ENCODE peak calls at places on chromosome 18, in four cellular contexts. One of them, this sample, is unnamed.

GRCh38 chr18:74819433-74820059 is 221.9 kb downstream of the ZNF407 start:
- DNase-seq in endothelial cell: peak
- DNase-seq in vagina: no peak
- DNase-seq in BJ: no peak
- DNase-seq in this sample: no peak

GRCh38 chr18:48161911-48162698 is 231.6 kb upstream of the SMAD2 start:
- DNase-seq in vagina: no peak
- DNase-seq in BJ: no peak
- DNase-seq in endothelial cell: no peak
- DNase-seq in this sample: no peak

GRCh38 chr18:25561923-25562322 is 210.0 kb upstream of the ZNF521 start:
- DNase-seq in BJ: no peak
- DNase-seq in endothelial cell: peak
- DNase-seq in vagina: no peak
- DNase-seq in this sample: no peak

GRCh38 chr18:67359868-67360838 is 156.4 kb downstream of the DSEL start:
- DNase-seq in endothelial cell: no peak
- DNase-seq in BJ: peak
- DNase-seq in vagina: no peak
- DNase-seq in this sample: no peak

GRCh38 chr18:66749030-66749429 is 145.1 kb upstream of the CDH19 start:
- DNase-seq in vagina: no peak
- DNase-seq in endothelial cell: no peak
- DNase-seq in BJ: no peak
- DNase-seq in this sample: no peak

GRCh38 chr18:44743626-44744025 is 62.9 kb downstream of the SETBP1 start:
- DNase-seq in endothelial cell: no peak
- DNase-seq in vagina: no peak
- DNase-seq in BJ: no peak
- DNase-seq in this sample: no peak

GRCh38 chr18:46156124-46156745 is 52.0 kb downstream of the HAUS1 start:
- DNase-seq in BJ: no peak
- DNase-seq in endothelial cell: no peak
- DNase-seq in vagina: no peak
- DNase-seq in this sample: no peak

GRCh38 chr18:28766027-28766426 is 589.1 kb upstream of the CDH2 start:
- DNase-seq in BJ: no peak
- DNase-seq in vagina: no peak
- DNase-seq in endothelial cell: no peak
- DNase-seq in this sample: no peak

GRCh38 chr18:21167641-21168372 is 56.2 kb upstream of the ROCK1 start:
- DNase-seq in endothelial cell: peak
- DNase-seq in BJ: no peak
- DNase-seq in vagina: no peak
- DNase-seq in this sample: no peak

GRCh38 chr18:23107718-23108117 is 27.6 kb upstream of the CABLES1 start:
- DNase-seq in endothelial cell: no peak
- DNase-seq in vagina: no peak
- DNase-seq in BJ: no peak
- DNase-seq in this sample: no peak

GRCh38 chr18:74774486-74774885 is 176.8 kb downstream of the ZNF407 start:
- DNase-seq in BJ: no peak
- DNase-seq in vagina: no peak
- DNase-seq in endothelial cell: no peak
- DNase-seq in this sample: no peak

GRCh38 chr18:5285326-5285725 is 10.2 kb downstream of the ZBTB14 start:
- DNase-seq in BJ: no peak
- DNase-seq in endothelial cell: no peak
- DNase-seq in vagina: no peak
- DNase-seq in this sample: no peak

GRCh38 chr18:12839526-12840196 is 44.4 kb downstream of the PTPN2 start:
- DNase-seq in vagina: no peak
- DNase-seq in BJ: no peak
- DNase-seq in endothelial cell: no peak
- DNase-seq in this sample: no peak

GRCh38 chr18:54004828-54005227 is 219.6 kb downstream of the MBD2 start:
- DNase-seq in vagina: no peak
- DNase-seq in endothelial cell: no peak
- DNase-seq in BJ: no peak
- DNase-seq in this sample: no peak

DNA sequence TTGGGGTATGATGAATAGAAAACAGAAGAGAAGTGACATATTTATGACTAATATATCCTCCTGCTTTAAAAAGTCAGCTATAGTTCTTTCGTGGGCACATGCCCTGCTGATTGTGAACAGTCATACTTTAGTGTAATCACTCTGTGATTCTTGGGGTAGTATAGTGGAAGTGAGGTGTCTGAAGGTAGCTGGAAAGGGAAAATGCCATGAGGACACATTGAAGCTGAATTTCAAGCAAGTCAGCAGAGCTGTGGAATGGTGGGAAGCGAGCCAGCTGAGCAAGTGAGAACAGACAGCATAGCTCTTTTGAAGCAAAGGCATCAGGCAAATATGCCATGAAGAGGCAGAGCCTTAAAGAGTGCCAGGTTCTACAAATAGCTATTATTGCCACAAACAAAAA is 20.7 kb downstream of the NETO1 start:
- DNase-seq in BJ: no peak
- DNase-seq in vagina: no peak
- DNase-seq in endothelial cell: no peak
- DNase-seq in this sample: no peak
- TF ChIP-seq CTCF in BJ: no peak
- TF ChIP-seq CTCF in vagina: no peak
- TF ChIP-seq CTCF in endothelial cell: no peak
- TF ChIP-seq CTCF in this sample: no peak

GRCh38 chr18:38868757-38869156 is 1303.2 kb upstream of the CELF4 start:
- DNase-seq in BJ: no peak
- DNase-seq in vagina: no peak
- DNase-seq in endothelial cell: no peak
- DNase-seq in this sample: no peak

GRCh38 chr18:38872342-38872741 is 1306.7 kb upstream of the CELF4 start:
- DNase-seq in vagina: no peak
- DNase-seq in BJ: no peak
- DNase-seq in endothelial cell: no peak
- DNase-seq in this sample: no peak

GRCh38 chr18:38867680-38868079 is 1302.1 kb upstream of the CELF4 start:
- DNase-seq in BJ: no peak
- DNase-seq in vagina: no peak
- DNase-seq in endothelial cell: no peak
- DNase-seq in this sample: no peak
- TF ChIP-seq CTCF in BJ: no peak
- TF ChIP-seq CTCF in vagina: no peak
- TF ChIP-seq CTCF in endothelial cell: no peak
- TF ChIP-seq CTCF in this sample: no peak

GRCh38 chr18:8937112-8937641 is 165.3 kb upstream of the NDUFV2 start:
- DNase-seq in BJ: no peak
- DNase-seq in endothelial cell: no peak
- DNase-seq in vagina: no peak
- DNase-seq in this sample: no peak
- TF ChIP-seq CTCF in BJ: no peak
- TF ChIP-seq CTCF in endothelial cell: no peak
- TF ChIP-seq CTCF in vagina: no peak
- TF ChIP-seq CTCF in this sample: no peak

DNA sequence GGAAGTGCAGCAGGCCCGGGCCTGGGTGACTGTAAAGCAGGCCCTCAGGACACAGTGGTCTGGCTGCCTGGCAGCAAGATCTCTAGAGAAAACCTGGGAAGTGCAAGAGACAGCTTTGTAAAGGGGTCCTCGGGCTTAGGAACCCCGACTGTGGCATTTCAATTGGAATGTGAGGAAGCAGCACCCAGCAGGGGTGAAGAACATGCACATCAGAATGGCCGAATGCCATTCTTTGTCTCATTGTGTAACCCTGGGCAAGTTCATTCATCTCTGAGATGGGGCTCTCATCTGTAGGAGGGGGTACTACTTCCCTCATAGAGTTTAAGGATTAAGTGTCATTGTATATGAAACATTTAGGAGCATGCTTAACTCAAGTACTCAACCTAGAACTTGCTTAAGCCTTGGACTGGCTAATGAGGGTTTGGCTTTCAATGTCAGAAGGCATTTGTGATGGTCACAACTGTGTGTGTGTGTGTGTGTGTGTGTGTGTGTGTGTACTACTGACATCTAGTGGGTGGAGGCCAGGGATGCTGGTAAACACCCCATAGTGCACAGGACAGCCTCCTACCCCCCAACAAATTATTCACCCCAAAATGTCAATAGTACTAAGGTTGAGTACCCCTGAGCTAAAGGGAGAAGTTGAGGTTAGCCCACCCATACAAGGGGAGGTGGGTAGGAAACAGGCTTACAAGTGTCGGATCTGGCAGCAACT is 29.3 kb downstream of the MEX3C start:
- DNase-seq in vagina: no peak
- DNase-seq in endothelial cell: no peak
- DNase-seq in BJ: no peak
- DNase-seq in this sample: no peak
- TF ChIP-seq CTCF in vagina: no peak
- TF ChIP-seq CTCF in endothelial cell: no peak
- TF ChIP-seq CTCF in BJ: no peak
- TF ChIP-seq CTCF in this sample: no peak

DNA sequence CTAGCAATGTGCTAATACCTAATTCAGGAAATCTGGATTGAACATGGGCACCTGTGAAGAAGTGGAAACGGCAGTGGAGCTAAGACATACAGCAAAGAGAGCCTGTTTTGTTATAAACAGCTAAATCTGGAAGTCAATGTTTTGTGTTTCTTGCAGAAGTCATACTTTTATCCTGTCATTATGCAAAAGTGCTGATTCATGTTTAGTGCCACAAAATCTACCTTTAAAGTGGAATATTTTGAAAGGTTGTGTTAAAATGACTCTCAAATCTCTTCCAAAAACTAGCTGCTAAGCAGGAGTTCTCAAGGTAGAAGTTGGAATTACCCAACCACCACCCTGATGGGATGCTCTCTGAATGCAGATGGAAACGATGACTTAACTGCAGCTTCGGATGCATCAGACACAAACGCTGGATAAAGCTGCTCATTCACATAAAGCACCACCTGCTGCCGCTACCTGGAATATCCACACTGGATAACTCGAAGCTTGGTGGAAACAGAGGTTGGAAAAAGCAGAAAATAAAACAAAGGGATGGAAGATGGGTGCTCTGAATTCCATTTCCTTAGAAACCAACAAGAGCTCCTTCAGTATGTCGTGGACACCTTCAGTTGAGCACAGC is 132.6 kb upstream of the ZNF236 start:
- DNase-seq in endothelial cell: no peak
- DNase-seq in BJ: no peak
- DNase-seq in vagina: no peak
- DNase-seq in this sample: no peak
- TF ChIP-seq CTCF in endothelial cell: no peak
- TF ChIP-seq CTCF in BJ: no peak
- TF ChIP-seq CTCF in vagina: no peak
- TF ChIP-seq CTCF in this sample: peak

DNA sequence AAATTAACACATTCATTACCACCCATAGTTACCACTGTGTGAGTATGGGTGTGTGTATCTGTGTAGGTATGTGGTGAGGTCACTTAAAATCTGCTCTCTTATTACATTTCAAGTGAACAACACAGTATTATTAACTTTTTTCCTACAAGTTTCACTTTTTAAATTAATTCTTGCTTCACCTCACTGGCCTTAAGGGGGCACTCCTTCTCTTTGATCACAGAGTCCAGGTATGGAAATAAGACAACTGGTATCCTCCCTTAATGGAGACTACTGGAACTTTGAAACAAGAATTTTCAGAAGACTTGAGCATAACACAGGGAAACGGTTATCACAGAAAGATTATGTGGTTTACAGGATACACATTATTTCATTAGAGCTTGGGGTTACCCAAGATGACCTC is 255.8 kb downstream of the ASXL3 start:
- DNase-seq in BJ: no peak
- DNase-seq in vagina: no peak
- DNase-seq in endothelial cell: no peak
- DNase-seq in this sample: no peak
- TF ChIP-seq CTCF in BJ: no peak
- TF ChIP-seq CTCF in vagina: no peak
- TF ChIP-seq CTCF in endothelial cell: no peak
- TF ChIP-seq CTCF in this sample: peak

GRCh38 chr18:76453057-76453561 is 41.9 kb downstream of the ZNF516 start:
- DNase-seq in endothelial cell: no peak
- DNase-seq in BJ: no peak
- DNase-seq in vagina: peak
- DNase-seq in this sample: no peak

GRCh38 chr18:76450912-76451421 is 44.1 kb downstream of the ZNF516 start:
- DNase-seq in endothelial cell: peak
- DNase-seq in BJ: no peak
- DNase-seq in vagina: peak
- DNase-seq in this sample: no peak

GRCh38 chr18:76450452-76450851 is 44.6 kb downstream of the ZNF516 start:
- DNase-seq in endothelial cell: no peak
- DNase-seq in BJ: no peak
- DNase-seq in vagina: peak
- DNase-seq in this sample: no peak

GRCh38 chr18:76452357-76452756 is 42.7 kb downstream of the ZNF516 start:
- DNase-seq in endothelial cell: no peak
- DNase-seq in BJ: no peak
- DNase-seq in vagina: peak
- DNase-seq in this sample: no peak

DNA sequence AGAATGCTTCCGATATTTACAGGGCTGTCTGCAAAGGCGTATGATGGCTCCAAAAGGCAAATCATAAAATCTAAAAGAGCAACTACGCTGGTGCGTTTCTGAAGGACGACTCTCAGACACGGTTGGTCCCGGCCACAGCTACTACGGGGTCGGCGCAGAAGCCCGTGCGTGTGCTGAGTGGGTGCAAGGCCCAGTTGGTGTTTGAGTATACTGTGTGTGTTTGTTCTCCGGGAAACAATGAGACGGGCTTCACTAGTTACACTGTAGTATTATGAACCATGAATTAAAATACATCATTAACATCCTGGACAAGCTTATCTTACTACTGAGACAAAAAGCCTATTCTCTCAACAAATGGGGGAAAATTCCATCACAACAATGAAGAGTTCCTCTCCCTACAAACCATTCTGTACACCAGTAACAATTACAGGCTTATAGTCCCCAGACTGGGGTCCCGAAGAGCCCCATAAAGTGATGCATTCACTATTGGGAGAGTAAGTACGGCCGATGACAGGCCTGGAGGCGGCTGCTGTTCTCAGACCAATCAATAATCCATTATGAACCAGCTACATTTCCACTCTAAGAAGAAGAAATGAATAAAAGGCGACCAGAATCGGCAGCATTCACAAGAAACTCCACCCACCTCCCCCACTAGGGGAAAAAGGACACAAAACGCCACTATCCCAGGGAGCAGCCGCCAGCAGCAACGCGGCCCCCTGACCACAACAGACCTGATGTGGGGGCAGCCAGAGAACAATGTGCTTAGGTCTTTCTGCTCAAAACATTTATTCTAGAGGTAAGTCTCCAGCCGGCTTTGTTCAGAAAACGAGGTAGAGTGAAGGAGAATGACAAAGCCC is 43.3 kb downstream of the ZNF516 start:
- DNase-seq in endothelial cell: peak
- DNase-seq in BJ: no peak
- DNase-seq in vagina: peak
- DNase-seq in this sample: no peak
- TF ChIP-seq CTCF in endothelial cell: no peak
- TF ChIP-seq CTCF in BJ: no peak
- TF ChIP-seq CTCF in vagina: no peak
- TF ChIP-seq CTCF in this sample: no peak